ENCODE peak calls at places on chromosomes 6 and 20, in five cellular contexts. M, C, U, W and H are unnamed samples.

GRCh38 chr20:17995967-17996819 is 27.4 kb downstream of the MGME1 start:
- DNase-seq in U (no peak), W (peak; percentile 55), C (peak; percentile 60), M (peak; percentile 61), H (peak; percentile 68)

GRCh38 chr6:118704911-118705310 is 53.5 kb upstream of the CEP85L start:
- DNase-seq in U (no peak), W (no peak), C (no peak), M (no peak), H (no peak)

GRCh38 chr20:54199721-54200176 is 8.1 kb upstream of the PFDN4 start:
- DNase-seq in U (peak; percentile 78), M (peak; percentile 70), W (peak; percentile 73), C (peak; percentile 85), H (peak; percentile 53)

GRCh38 chr20:32450484-32451061 is 92.4 kb downstream of the ASXL1 start:
- DNase-seq in C (no peak), U (no peak), W (peak; percentile 64), M (no peak), H (no peak)

GRCh38 chr6:27228963-27229477 is 18.5 kb upstream of the PRSS16 start:
- DNase-seq in U (no peak), C (no peak), W (no peak), M (no peak), H (no peak)

GRCh38 chr20:2230671-2231488 is 64.9 kb upstream of the TGM3 start:
- DNase-seq in U (no peak), C (no peak), M (no peak), W (no peak), H (no peak)

GRCh38 chr20:34705008-34705382 is 851 bp downstream of the TP53INP2 start:
- DNase-seq in M (no peak), U (no peak), W (peak; percentile 6), C (no peak), H (no peak)

GRCh38 chr20:46131396-46131795 is 13.3 kb downstream of the CD40 start:
- DNase-seq in M (no peak), U (no peak), C (no peak), W (no peak), H (no peak)

GRCh38 chr6:112054520-112055160 is 736 bp downstream of the CCN6 start:
- DNase-seq in W (no peak), U (no peak), M (no peak), C (no peak), H (no peak)

GRCh38 chr20:17610566-17611289 is 40.9 kb downstream of the DSTN start:
- DNase-seq in M (no peak), U (no peak), W (no peak), C (peak; percentile 80), H (peak; percentile 71)

GRCh38 chr6:13303668-13304017 is 24.7 kb downstream of the TBC1D7 start:
- DNase-seq in U (peak; percentile 87), W (no peak), C (peak; percentile 81), M (peak; percentile 80), H (no peak)

GRCh38 chr6:125804264-125804663 is 13.5 kb downstream of the NCOA7 start:
- DNase-seq in M (no peak), U (no peak), W (no peak), C (no peak), H (peak; percentile 66)

GRCh38 chr20:23086931-23087411 is 847 bp upstream of the CD93 start:
- DNase-seq in W (no peak), M (no peak), C (no peak), U (no peak), H (no peak)

GRCh38 chr6:41688256-41688965 is 47.0 kb downstream of the TFEB start:
- DNase-seq in W (no peak), C (no peak), U (no peak), M (no peak), H (no peak)

GRCh38 chr6:165025040-165025439 is 284.4 kb downstream of the C6orf118 start:
- DNase-seq in C (no peak), W (no peak), U (no peak), M (no peak), H (no peak)

GRCh38 chr20:21702553-21703467 is 2.7 kb upstream of the PAX1 start:
- DNase-seq in C (peak; percentile 49), U (peak; percentile 80), M (peak; percentile 89), W (peak; percentile 94), H (no peak)

GRCh38 chr20:24991897-24992419 is 593 bp downstream of the APMAP start:
- DNase-seq in W (peak; percentile 53), U (peak; percentile 71), M (peak; percentile 35), C (peak; percentile 50), H (no peak)

GRCh38 chr6:36733300-36733699 is 35.7 kb downstream of the RAB44 start:
- DNase-seq in C (no peak), M (no peak), U (no peak), W (no peak), H (no peak)

DNA sequence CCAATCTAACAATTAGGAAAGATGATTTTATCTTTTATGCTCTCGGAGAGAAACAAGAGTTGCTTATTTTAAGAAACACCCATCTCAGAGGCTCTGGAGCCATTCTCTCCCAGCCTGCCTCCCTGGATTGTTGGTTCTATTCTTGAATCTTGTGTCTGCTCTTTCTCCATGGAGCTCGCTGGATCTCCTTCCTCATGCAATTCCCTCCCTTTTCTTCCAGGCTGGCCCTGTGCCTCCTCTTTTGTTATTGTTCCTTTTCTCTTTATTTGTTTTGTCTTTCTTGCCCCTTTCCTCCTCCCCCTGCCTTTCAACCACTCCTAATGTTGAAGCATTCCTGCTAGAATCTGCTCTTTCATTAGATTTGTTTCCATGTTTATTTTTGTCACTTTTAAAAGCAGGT is 76.5 kb downstream of the STMND1 start:
- DNase-seq in W (no peak), C (no peak), U (no peak), M (no peak), H (no peak)
- H3K27ac ChIP-seq in W (no peak overlapping the region), C (no peak overlapping the region), U (no peak overlapping the region), M (no peak overlapping the region), H (no peak overlapping the region)

DNA sequence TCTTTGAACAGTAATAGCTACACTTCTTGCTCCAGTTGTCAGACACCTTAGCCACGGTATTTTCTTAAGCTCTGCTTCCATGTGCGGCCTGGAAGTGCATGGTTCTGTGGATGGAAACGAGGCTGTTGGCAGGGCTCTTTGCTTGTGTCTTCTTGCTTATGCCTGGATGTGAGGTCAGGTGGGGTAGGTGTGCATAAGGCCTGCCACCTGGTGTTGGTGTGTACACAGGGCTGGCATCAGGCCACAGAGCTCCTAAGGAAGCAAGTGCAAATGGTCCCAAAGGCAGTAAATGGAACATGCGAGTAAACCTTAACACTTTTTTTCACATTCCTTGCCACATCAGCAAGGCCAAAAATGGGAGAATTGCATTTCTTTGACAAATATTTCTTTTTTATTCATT is 158.1 kb upstream of the GMDS start:
- DNase-seq in U (no peak), M (no peak), W (no peak), C (peak; percentile 69), H (no peak)
- H3K4me1 ChIP-seq in U (no peaks in the 10 kb centered on the region), M (no peaks in the 10 kb centered on the region), W (no peaks in the 10 kb centered on the region), C (peaks cover 4% of the 10 kb centered on the region), H (no peaks in the 10 kb centered on the region)

GRCh38 chr20:49288250-49288751 is 10.4 kb upstream of the ZNFX1 start:
- DNase-seq in C (no peak), U (no peak), W (no peak), M (no peak), H (no peak)
- H3K36me3 ChIP-seq in C (peaks cover 45% of the 10 kb centered on the region), U (peaks cover 73% of the 10 kb centered on the region), W (peaks cover 19% of the 10 kb centered on the region), M (peaks cover 71% of the 10 kb centered on the region), H (peaks cover 76% of the 10 kb centered on the region)

DNA sequence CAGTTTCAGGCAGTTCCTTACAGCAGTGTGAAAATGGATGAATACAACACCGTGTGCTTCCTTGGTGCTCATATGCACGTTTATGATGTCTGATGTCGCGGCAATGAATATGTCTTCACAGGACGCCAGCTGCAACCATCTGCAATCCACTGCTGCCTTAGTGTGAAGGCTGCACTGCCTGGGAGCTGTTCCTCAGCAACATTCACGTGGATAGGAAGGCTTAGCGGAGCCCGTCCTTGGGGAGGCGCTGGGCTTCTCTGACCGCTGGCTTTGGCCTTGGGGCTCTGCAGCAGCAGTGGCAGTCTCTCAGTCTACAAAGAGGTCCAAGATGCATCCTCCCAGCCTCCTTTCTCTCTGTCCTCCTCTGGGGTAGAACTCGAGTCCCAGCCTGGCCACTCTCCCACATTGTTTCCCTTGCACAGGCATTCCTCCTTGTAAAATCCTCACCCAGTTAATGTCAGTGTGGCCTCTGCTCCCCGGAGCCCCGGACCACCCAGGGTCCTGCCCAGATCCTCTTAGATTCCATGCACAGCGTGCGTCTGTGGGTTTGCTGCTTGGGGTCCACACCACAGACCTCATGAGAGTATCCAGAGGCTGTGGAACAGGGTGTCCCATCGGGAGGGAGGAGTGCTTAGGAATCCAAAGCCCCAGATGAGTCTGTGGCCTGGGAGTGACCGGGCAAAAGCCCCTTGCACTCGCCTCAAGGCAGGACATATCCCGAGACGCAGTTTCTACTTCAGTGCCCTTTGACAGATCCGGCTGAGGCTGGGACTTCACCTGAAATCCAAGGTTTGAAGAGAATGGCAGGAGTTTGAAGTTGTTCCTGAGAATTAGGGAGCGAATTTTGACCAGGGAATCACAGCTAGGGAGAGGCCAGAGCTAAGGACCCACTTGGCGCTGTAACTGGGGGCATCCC is 181.3 kb downstream of the THBS2 start:
- DNase-seq in M (no peak), W (no peak), U (no peak), C (no peak), H (no peak)
- H3K27ac ChIP-seq in M (no peak overlapping the region), W (no peak overlapping the region), U (peak overlapping the region; percentile 89), C (peak overlapping the region; percentile 23), H (no peak overlapping the region)

GRCh38 chr6:158852312-158853071 is 33.3 kb upstream of the EZR start:
- DNase-seq in W (no peak), M (no peak), C (peak; percentile 28), U (no peak), H (peak; percentile 47)
- H3K4me1 ChIP-seq in W (peaks cover 15% of the 10 kb centered on the region), M (peaks cover 19% of the 10 kb centered on the region), C (peaks cover 8% of the 10 kb centered on the region), U (peaks cover 37% of the 10 kb centered on the region), H (peaks cover 74% of the 10 kb centered on the region)